ENCODE peak calls at places on chromosome 9, in ten cellular contexts. T, H, N, D, C, E, L, I, U and O are unnamed samples.

GRCh38 chr9:136994885-136995224 is 1.5 kb downstream of the CLIC3 start:
- DNase-seq in D (no peak), N (no peak), T (no peak), L (no peak), I (no peak), U (no peak), H (no peak), E (no peak), C (no peak), O (no peak)

GRCh38 chr9:112203536-112203935 is 28.4 kb upstream of the SUSD1 start:
- DNase-seq in C (no peak), U (peak), L (peak), N (no peak), E (no peak), H (peak), I (no peak), T (peak), D (no peak), O (no peak)

GRCh38 chr9:100324594-100325200 is 28.0 kb downstream of the TEX10 start:
- DNase-seq in H (peak), E (no peak), U (no peak), D (no peak), L (peak), I (no peak), C (no peak), T (no peak), N (peak), O (no peak)

GRCh38 chr9:112078432-112078831 is 96.7 kb downstream of the SUSD1 start:
- DNase-seq in T (no peak), H (no peak), N (no peak), C (no peak), I (no peak), L (no peak), D (no peak), U (no peak), E (no peak), O (no peak)

GRCh38 chr9:132240860-132241482 is 79.1 kb downstream of the NTNG2 start:
- DNase-seq in U (no peak), D (peak), N (peak), E (peak), C (peak), H (peak), T (peak), I (peak), L (peak), O (peak)

GRCh38 chr9:36443581-36443980 is 43.5 kb upstream of the RNF38 start:
- DNase-seq in H (no peak), U (no peak), L (no peak), E (no peak), T (no peak), C (no peak), D (no peak), I (no peak), N (no peak), O (no peak)

GRCh38 chr9:134388976-134389375 is 62.7 kb downstream of the RXRA start:
- DNase-seq in L (no peak), H (no peak), I (no peak), T (no peak), U (no peak), N (no peak), E (no peak), C (no peak), D (no peak), O (no peak)

GRCh38 chr9:14173730-14174129 is 140.2 kb downstream of the NFIB start:
- DNase-seq in D (no peak), C (no peak), H (no peak), I (no peak), N (no peak), U (no peak), L (no peak), E (no peak), T (no peak), O (no peak)

GRCh38 chr9:101737705-101738565 is 512 bp downstream of the GRIN3A start:
- DNase-seq in N (no peak), H (no peak), I (peak), E (no peak), C (no peak), U (no peak), T (no peak), D (no peak), L (no peak), O (no peak)

GRCh38 chr9:135209136-135209535 is 121.7 kb downstream of the OLFM1 start:
- DNase-seq in L (no peak), E (no peak), C (no peak), D (no peak), T (no peak), U (no peak), N (no peak), I (no peak), H (no peak), O (no peak)

GRCh38 chr9:131302244-131303075 is 12.9 kb downstream of the PLPP7 start:
- DNase-seq in H (no peak), T (no peak), N (no peak), L (no peak), D (no peak), U (no peak), C (no peak), E (no peak), I (peak), O (no peak)

GRCh38 chr9:114214181-114214580 is 58.8 kb downstream of the COL27A1 start:
- DNase-seq in N (no peak), D (peak), U (no peak), C (no peak), T (no peak), I (peak), L (peak), E (no peak), H (peak), O (no peak)

GRCh38 chr9:35756743-35757526 is 2.9 kb upstream of the MSMP start:
- DNase-seq in T (no peak), H (no peak), D (no peak), I (peak), N (peak), U (no peak), C (peak), E (no peak), L (no peak), O (peak)

GRCh38 chr9:118331622-118332045 is 627.4 kb downstream of the TLR4 start:
- DNase-seq in I (no peak), U (peak), N (no peak), C (no peak), D (peak), E (no peak), L (peak), H (peak), T (peak), O (no peak)

GRCh38 chr9:81741103-81741502 is 51.8 kb upstream of the TLE1 start:
- DNase-seq in L (no peak), U (no peak), H (no peak), C (no peak), D (no peak), T (no peak), I (no peak), N (no peak), E (no peak), O (no peak)

GRCh38 chr9:20200900-20201495 is 412.2 kb upstream of the SLC24A2 start:
- DNase-seq in U (no peak), T (no peak), I (no peak), C (no peak), D (no peak), L (no peak), H (no peak), E (no peak), N (no peak), O (no peak)

GRCh38 chr9:17871213-17871890 is 292.5 kb downstream of the SH3GL2 start:
- DNase-seq in E (no peak), L (no peak), U (no peak), H (no peak), T (no peak), N (no peak), I (no peak), D (no peak), C (no peak), O (no peak)

GRCh38 chr9:77589046-77589795 is 58.9 kb downstream of the GNA14 start:
- DNase-seq in T (no peak), C (no peak), E (no peak), D (no peak), I (no peak), H (no peak), U (no peak), N (no peak), L (no peak), O (no peak)

GRCh38 chr9:96441798-96442445 is 8.0 kb upstream of the HABP4 start:
- DNase-seq in U (no peak), L (peak), C (no peak), D (no peak), T (no peak), H (peak), E (no peak), N (no peak), I (no peak), O (peak)

GRCh38 chr9:95174038-95174437 is 143.5 kb downstream of the FANCC start:
- DNase-seq in E (no peak), C (no peak), U (no peak), L (no peak), N (no peak), D (no peak), H (no peak), I (no peak), T (no peak), O (no peak)

GRCh38 chr9:99169086-99169485 is 52.7 kb downstream of the ALG2 start:
- DNase-seq in E (no peak), U (no peak), I (no peak), T (no peak), H (no peak), D (no peak), L (no peak), C (no peak), N (no peak), O (no peak)

GRCh38 chr9:132864691-132865090 is 13.4 kb downstream of the AK8 start:
- DNase-seq in E (no peak), I (peak), U (no peak), C (no peak), N (no peak), T (no peak), D (no peak), H (no peak), L (no peak), O (no peak)

GRCh38 chr9:72443855-72444254 is 77.6 kb upstream of the TMC1 start:
- DNase-seq in C (no peak), U (no peak), N (no peak), L (no peak), E (no peak), D (no peak), H (no peak), I (no peak), T (no peak), O (no peak)
- TF ChIP-seq CTCF in C (no peak), U (no peak), N (no peak), L (no peak), E (no peak), D (no peak), H (no peak), I (no peak), T (peak), O (no peak)

DNA sequence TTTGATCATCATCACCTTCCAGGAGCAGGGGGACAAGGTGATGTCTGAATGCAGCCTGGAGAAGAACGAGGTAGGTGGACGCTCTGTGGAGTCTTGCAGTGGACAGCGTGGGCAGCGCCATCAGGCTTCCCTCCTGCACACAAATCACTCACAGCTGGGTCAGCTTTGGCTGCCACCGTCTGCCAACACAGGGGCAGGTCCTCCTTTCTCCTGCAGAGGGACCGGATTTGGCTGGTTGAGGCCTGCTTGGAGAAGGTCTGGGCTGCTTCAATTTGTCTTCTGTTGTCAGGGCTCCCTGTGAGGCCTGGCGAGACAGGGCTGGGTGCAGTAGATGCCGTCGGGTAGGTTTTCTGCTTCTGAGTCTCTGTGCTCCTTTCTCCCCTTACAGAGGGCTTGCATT is 180.6 kb downstream of the CACNA1B start:
- DNase-seq in C (no peak), T (no peak), H (no peak), D (no peak), I (no peak), N (no peak), E (no peak), L (no peak), U (no peak), O (no peak)
- H3K4me3 ChIP-seq in C (no peak), T (no peak), H (no peak), D (no peak), I (no peak), N (no peak), E (no peak), L (no peak), U (no peak), O (no peak)

GRCh38 chr9:82763631-82764030 is 299.3 kb downstream of the RASEF start:
- DNase-seq in H (no peak), E (no peak), U (no peak), L (no peak), C (no peak), N (no peak), T (no peak), D (no peak), I (no peak), O (no peak)
- TF ChIP-seq CTCF in H (no peak), E (no peak), U (peak), L (no peak), C (no peak), N (no peak), T (no peak), D (no peak), I (no peak), O (peak)

GRCh38 chr9:126804198-126804695 is 593 bp upstream of the ZBTB43 start:
- DNase-seq in N (no peak), H (no peak), L (no peak), D (no peak), I (no peak), T (no peak), C (no peak), U (no peak), E (no peak), O (no peak)
- H3K4me3 ChIP-seq in N (peak), H (peak), L (peak), D (peak), I (peak), T (peak), C (peak), U (peak), E (peak), O (no peak)

DNA sequence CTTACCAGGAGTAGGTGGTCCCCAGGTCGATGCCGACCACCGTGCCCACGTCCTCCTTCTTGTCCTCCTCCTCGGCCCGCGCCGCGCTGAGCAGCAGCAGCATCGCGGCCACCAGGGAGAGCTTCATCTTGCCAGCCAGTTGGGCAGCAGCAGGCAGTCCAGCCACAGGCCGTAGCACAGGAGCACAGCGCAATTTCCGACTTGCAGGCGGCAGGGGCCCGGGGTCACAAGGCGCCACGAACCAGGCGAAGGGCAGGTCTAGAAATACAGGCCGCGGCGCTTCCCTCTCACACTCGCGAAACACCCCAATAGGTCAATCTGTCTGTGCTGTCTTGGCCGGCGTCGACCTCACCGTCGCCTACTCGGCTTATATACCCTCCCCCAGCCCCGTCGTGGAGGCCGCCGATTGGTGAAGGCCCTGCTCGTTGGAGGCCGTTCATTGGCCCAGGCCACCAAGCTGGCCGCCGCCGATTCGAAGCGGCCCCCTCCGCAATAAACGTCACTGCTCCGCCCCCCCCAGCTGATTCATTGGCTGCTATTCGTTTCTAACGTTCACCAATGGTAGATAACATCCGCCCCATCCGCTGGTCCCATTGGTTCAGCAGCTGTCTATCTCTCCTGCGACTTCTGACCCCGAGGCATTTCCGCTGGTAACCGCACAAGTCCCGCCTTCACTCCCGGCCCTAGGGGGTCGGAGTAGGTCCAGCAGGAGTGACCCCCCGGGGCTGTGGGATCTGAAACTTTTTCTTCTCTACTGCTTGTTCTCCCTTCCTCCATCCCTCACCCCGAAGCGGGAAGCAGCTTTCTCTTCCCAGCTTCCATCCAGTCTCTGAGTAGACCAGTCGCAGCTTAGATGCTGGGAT is at the start of gene HSPA5:
- DNase-seq in E (peak), H (peak), L (peak), U (peak), I (peak), T (peak), D (peak), N (peak), C (peak), O (peak)
- TF ChIP-seq CTCF in E (no peak), H (no peak), L (peak), U (peak), I (no peak), T (peak), D (no peak), N (no peak), C (no peak), O (peak)